ENCODE peak calls at places on chromosome 22, in nine cellular contexts. A is ovary; X is GM23248; G is naive thymus-derived CD4-positive, alpha-beta T cell; S is fibroblast of lung; W is hepatocyte; F is DND-41; I is right lobe of liver; E is left ventricle myocardium inferior. V is an unnamed sample. For H3K36me3 and H3K4me1, the result is how much of the 10 kb centered on the place peaks cover.

GRCh38 chr22:30299322-30299721 is 10.0 kb upstream of the CASTOR1 start:
- DNase-seq in X (no peak), G (no peak), E (no peak), S (no peak), W (no peak), A (no peak), I (no peak), F (no peak), V (no peak)

GRCh38 chr22:25779426-25779825 is 37.4 kb downstream of the MYO18B start:
- DNase-seq in I (no peak), W (no peak), G (no peak), X (no peak), S (no peak), F (no peak), E (no peak), A (no peak), V (no peak)

GRCh38 chr22:50604256-50604580 is 3.6 kb downstream of the MAPK8IP2 start:
- DNase-seq in W (no peak), G (no peak), I (no peak), E (no peak), X (no peak), A (no peak), F (no peak), S (no peak), V (no peak)

GRCh38 chr22:22697377-22698120 is 53.1 kb downstream of the GGTLC2 start:
- DNase-seq in E (no peak), A (no peak), X (no peak), I (no peak), W (no peak), F (peak), S (no peak), G (no peak), V (no peak)

GRCh38 chr22:23263651-23264555 is 83.6 kb downstream of the BCR start:
- DNase-seq in G (no peak), X (no peak), I (no peak), S (no peak), W (no peak), E (no peak), F (no peak), A (no peak), V (no peak)

GRCh38 chr22:28179392-28179791 is 260.3 kb upstream of the PITPNB start:
- DNase-seq in G (no peak), I (peak), W (no peak), S (no peak), F (no peak), E (no peak), A (no peak), X (no peak), V (no peak)

GRCh38 chr22:23446796-23447350 is 133.2 kb downstream of the IGLL1 start:
- DNase-seq in A (no peak), I (no peak), F (no peak), E (no peak), G (no peak), S (no peak), X (no peak), W (no peak), V (no peak)

GRCh38 chr22:42800731-42801536 is 56.1 kb downstream of the ARFGAP3 start:
- DNase-seq in G (no peak), I (no peak), S (no peak), F (no peak), E (no peak), W (no peak), A (no peak), X (no peak), V (no peak)

GRCh38 chr22:43867839-43868652 is 5.7 kb upstream of the SULT4A1 start:
- DNase-seq in G (peak), E (peak), W (peak), A (peak), S (peak), X (peak), I (peak), F (peak), V (peak)

GRCh38 chr22:23836692-23837495 is 1.9 kb downstream of the DERL3 start:
- DNase-seq in X (no peak), A (no peak), S (no peak), G (no peak), F (no peak), I (peak), W (no peak), E (no peak), V (peak)

GRCh38 chr22:19107730-19108074 is 14.5 kb downstream of the DGCR2 start:
- DNase-seq in A (no peak), E (no peak), W (no peak), G (no peak), S (no peak), F (no peak), I (no peak), X (no peak), V (no peak)

GRCh38 chr22:48939441-48940265 is 888.0 kb downstream of the BRD1 start:
- DNase-seq in A (no peak), E (no peak), S (no peak), W (no peak), I (no peak), F (no peak), G (no peak), X (no peak), V (no peak)

GRCh38 chr22:35352214-35353111 is 28.4 kb upstream of the HMOX1 start:
- DNase-seq in G (no peak), I (peak), A (no peak), X (peak), S (no peak), W (no peak), F (no peak), E (peak), V (peak)

GRCh38 chr22:45006873-45007246 is 2.9 kb downstream of the PHF21B start:
- DNase-seq in F (no peak), S (no peak), W (peak), I (no peak), E (peak), X (no peak), G (no peak), A (no peak), V (peak)

GRCh38 chr22:25081409-25081824 is 118.2 kb upstream of the CRYBB3 start:
- DNase-seq in I (no peak), S (peak), X (peak), A (no peak), E (no peak), F (peak), W (peak), G (peak), V (no peak)

GRCh38 chr22:23557467-23557866 is 22.6 kb downstream of the IGLL1 start:
- DNase-seq in S (no peak), I (no peak), A (no peak), X (no peak), W (no peak), G (no peak), F (no peak), E (no peak), V (no peak)

GRCh38 chr22:24091551-24092420 is 80.7 kb downstream of the CABIN1 start:
- DNase-seq in S (no peak), F (no peak), X (no peak), W (no peak), A (no peak), E (peak), I (no peak), G (no peak), V (no peak)

GRCh38 chr22:22703715-22704114 is 59.3 kb downstream of the GGTLC2 start:
- DNase-seq in W (peak), S (peak), X (peak), G (no peak), F (no peak), A (no peak), E (no peak), I (peak), V (no peak)

GRCh38 chr22:50672471-50673230 is at the start of gene SHANK3:
- DNase-seq in X (no peak), W (peak), S (no peak), I (peak), A (no peak), G (no peak), E (peak), F (no peak), V (peak)

GRCh38 chr22:44192811-44193536 is 12.2 kb downstream of the PARVG start:
- DNase-seq in I (no peak), E (no peak), S (no peak), X (no peak), A (peak), F (no peak), G (no peak), W (no peak), V (no peak)

GRCh38 chr22:22061085-22062077 is 78.8 kb upstream of the TOP3B start:
- DNase-seq in F (no peak), E (peak), G (no peak), S (peak), I (no peak), X (peak), W (peak), A (no peak), V (no peak)

GRCh38 chr22:27090595-27090994 is 433.2 kb downstream of the MIAT start:
- DNase-seq in A (no peak), I (no peak), G (no peak), X (no peak), S (no peak), F (no peak), E (no peak), W (no peak), V (no peak)

GRCh38 chr22:24951942-24952836 is at the start of gene KIAA1671:
- DNase-seq in S (peak), G (peak), E (peak), A (peak), I (peak), W (peak), F (no peak), X (peak), V (peak)

GRCh38 chr22:35311551-35311999 is 11.9 kb downstream of the TOM1 start:
- DNase-seq in S (no peak), E (no peak), X (no peak), I (no peak), F (no peak), W (no peak), A (no peak), G (no peak), V (no peak)

GRCh38 chr22:23184764-23185113 is 4.4 kb downstream of the BCR start:
- DNase-seq in W (no peak), F (no peak), E (no peak), I (no peak), A (no peak), G (no peak), S (no peak), X (no peak), V (no peak)

GRCh38 chr22:22744412-22745224 is 100.2 kb downstream of the GGTLC2 start:
- DNase-seq in W (no peak), G (no peak), A (no peak), X (no peak), I (no peak), S (no peak), E (no peak), F (no peak), V (no peak)

GRCh38 chr22:48051796-48052620 is 1289.6 kb downstream of the TBC1D22A start:
- DNase-seq in S (no peak), W (no peak), A (no peak), X (no peak), E (no peak), F (no peak), I (no peak), G (no peak), V (no peak)

GRCh38 chr22:35150163-35151107 is 84.5 kb downstream of the ISX start:
- DNase-seq in E (peak), F (peak), I (peak), X (peak), G (peak), A (peak), W (peak), S (peak), V (peak)

GRCh38 chr22:37619991-37620390 is 11.4 kb downstream of the GGA1 start:
- DNase-seq in I (no peak), G (no peak), A (peak), X (no peak), W (no peak), S (no peak), E (no peak), F (no peak), V (no peak)

GRCh38 chr22:37617431-37617830 is 8.8 kb downstream of the GGA1 start:
- DNase-seq in S (no peak), I (no peak), G (no peak), W (no peak), E (no peak), F (no peak), X (no peak), A (no peak), V (no peak)

GRCh38 chr22:37618674-37619073 is 10.0 kb downstream of the GGA1 start:
- DNase-seq in X (no peak), F (no peak), G (no peak), I (no peak), E (no peak), A (no peak), W (no peak), S (no peak), V (no peak)

GRCh38 chr22:37618072-37618656 is 9.5 kb downstream of the GGA1 start:
- DNase-seq in S (no peak), W (no peak), G (no peak), A (peak), I (no peak), X (no peak), E (no peak), F (no peak), V (no peak)

GRCh38 chr22:37616205-37617083 is 7.8 kb downstream of the GGA1 start:
- DNase-seq in A (peak), I (no peak), G (no peak), X (no peak), W (no peak), E (no peak), F (no peak), S (no peak), V (no peak)
- H3K36me3 ChIP-seq in A (under half), I (under half), G (under half), X (under half), W (under half), E (half or more), F (half or more), S (under half), V (under half)

DNA sequence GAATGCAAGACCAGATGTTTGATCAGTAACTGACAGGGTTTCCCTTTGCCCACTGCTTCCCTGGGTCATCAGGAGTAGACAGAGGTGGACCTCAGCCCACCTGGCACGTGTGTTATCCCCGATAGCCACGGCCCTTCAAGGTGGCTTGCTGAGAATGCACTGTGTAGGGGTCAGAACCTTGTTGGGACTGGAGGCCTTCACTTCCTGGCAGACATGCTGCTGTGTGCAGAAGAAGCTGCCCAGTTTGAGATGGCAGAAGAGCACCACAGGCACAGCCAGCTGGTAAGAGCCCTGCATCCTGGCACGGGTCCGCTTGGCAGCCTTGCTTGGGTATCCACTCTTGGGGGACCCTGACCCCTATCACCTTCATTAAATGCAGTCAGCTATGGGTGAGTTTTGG is 81.8 kb downstream of the SFI1 start:
- DNase-seq in W (no peak), F (no peak), X (no peak), S (no peak), A (no peak), E (no peak), G (no peak), I (no peak), V (no peak)
- H3K4me1 ChIP-seq in W (under half), F (under half), X (under half), S (under half), A (under half), E (under half), G (under half), I (under half), V (under half)

GRCh38 chr22:46102159-46102558 is 48.2 kb upstream of the PPARA start:
- DNase-seq in I (no peak), A (no peak), X (peak), E (no peak), W (no peak), F (no peak), G (no peak), S (no peak), V (no peak)
- H3K36me3 ChIP-seq in I (under half), A (under half), X (under half), E (half or more), W (under half), F (half or more), G (under half), S (half or more), V (half or more)

DNA sequence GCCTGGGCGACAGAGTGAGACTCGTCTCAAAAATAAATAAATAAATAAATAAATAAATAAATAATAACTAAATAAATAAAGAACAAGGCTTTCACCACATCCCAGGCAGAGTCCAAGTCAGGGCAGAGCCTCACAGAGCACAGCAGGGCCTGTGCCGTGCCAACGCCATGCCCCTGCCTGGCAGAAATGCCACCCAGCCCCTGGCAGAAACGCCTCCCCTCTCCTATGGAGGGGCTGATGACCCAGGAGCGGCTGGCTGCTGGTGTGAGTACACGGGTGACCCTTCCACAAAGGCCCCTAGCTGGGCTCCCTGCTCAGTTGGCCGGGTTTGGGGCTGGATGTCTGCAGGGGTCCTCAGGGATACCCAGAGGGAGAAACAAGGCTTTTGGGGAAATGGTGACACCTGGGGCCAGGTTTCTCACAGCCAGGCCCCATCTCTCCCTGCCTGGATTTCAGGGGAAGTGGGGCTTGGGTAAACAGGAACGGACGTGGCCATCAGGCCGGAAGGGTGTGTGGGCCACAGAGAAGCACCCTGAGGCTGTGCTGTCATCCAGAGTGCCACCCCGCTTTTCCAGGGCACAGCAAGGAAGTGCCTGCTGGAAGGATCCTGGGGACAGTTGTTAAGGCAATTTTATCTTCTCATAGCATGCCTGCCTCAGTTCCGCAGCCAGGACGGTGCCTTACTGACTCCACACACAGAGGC is 5.1 kb downstream of the BID start:
- DNase-seq in I (no peak), X (no peak), G (no peak), E (no peak), S (no peak), F (no peak), A (no peak), W (no peak), V (no peak)
- H3K4me1 ChIP-seq in I (half or more), X (under half), G (under half), E (under half), S (under half), F (under half), A (under half), W (under half), V (under half)

DNA sequence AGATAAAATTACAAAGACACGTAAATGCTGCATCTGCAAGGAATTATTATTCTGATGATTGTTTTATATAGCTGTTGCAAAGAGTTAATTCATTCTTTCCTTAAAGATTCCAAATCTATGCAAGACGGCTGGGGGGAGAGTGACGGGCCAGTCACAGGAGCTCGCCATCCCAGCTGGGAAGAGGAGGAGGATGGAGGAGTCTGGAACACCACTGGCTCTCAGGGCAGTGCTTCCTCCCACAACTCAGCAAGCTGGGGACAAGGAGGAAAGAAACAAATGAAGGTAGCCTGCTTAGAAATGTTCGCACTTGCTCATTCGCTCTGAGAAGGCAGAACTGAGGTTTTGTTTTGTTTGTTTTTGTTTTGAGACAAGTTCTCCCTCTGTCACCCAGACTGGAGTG is 73.0 kb upstream of the ADSL start:
- DNase-seq in E (no peak), F (no peak), W (no peak), S (no peak), X (no peak), I (no peak), A (no peak), G (no peak), V (no peak)
- H3K36me3 ChIP-seq in E (under half), F (half or more), W (under half), S (under half), X (under half), I (under half), A (under half), G (under half), V (under half)

GRCh38 chr22:46012881-46013281 is 35.9 kb upstream of the WNT7B start:
- DNase-seq in W (no peak), X (no peak), I (peak), E (peak), S (no peak), A (peak), G (no peak), F (no peak), V (peak)

GRCh38 chr22:46013460-46014416 is 36.8 kb upstream of the WNT7B start:
- DNase-seq in I (peak), S (peak), E (peak), F (peak), W (peak), G (peak), A (peak), X (peak), V (peak)

GRCh38 chr22:46010951-46011626 is 34.1 kb upstream of the WNT7B start:
- DNase-seq in G (no peak), W (no peak), I (peak), F (no peak), X (no peak), S (no peak), E (peak), A (peak), V (peak)

GRCh38 chr22:46011627-46012181 is 34.7 kb upstream of the WNT7B start:
- DNase-seq in X (no peak), S (no peak), W (no peak), I (peak), F (no peak), E (peak), G (no peak), A (no peak), V (peak)

GRCh38 chr22:46012182-46012880 is 35.4 kb upstream of the WNT7B start:
- DNase-seq in W (no peak), E (peak), I (peak), X (no peak), S (no peak), G (no peak), F (no peak), A (peak), V (no peak)
- H3K4me1 ChIP-seq in W (under half), E (half or more), I (under half), X (under half), S (under half), G (under half), F (under half), A (under half), V (under half)

DNA sequence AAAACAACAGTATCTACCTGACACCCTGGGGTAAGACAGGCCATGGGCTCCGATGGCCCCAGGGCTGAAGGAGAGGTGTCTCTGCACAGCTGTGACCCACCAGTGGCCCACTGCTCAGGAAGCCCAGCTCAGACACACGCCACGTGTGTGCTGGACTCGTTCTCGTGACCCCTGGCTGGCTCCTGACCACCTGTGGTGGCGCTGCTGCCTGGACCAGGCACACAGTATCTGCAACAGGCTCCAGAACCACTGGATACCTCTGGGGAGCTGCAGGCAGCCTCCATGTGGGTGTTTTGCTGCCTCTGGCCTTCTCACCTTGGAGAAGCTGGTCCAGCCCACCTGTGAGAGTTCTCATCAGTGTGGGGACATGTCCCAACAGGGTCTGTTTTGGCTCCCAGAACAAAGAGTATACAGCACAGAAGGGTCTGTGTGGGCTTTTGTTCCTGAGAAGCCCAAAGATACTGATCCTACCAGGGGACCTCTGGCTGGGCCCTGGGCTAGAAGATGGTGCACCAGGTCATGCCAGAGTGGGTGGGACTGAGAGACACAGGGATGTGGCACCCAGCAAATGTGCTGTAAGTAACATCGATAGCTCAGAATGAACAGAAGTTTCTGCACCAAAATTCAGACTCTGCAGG is 21.7 kb upstream of the SERPIND1 start:
- DNase-seq in I (no peak), X (no peak), A (no peak), E (no peak), W (no peak), G (no peak), F (no peak), S (no peak), V (no peak)
- H3K36me3 ChIP-seq in I (under half), X (under half), A (under half), E (half or more), W (under half), G (under half), F (half or more), S (under half), V (half or more)

GRCh38 chr22:37230673-37231405 is 13.2 kb downstream of the RAC2 start:
- DNase-seq in S (no peak), F (peak), X (no peak), E (no peak), W (no peak), I (peak), A (no peak), G (no peak), V (no peak)
- H3K4me1 ChIP-seq in S (under half), F (half or more), X (under half), E (under half), W (under half), I (under half), A (under half), G (half or more), V (under half)

V was measured in psoas muscle.